ENCODE peak calls at places on chromosomes 6 and 20, in nine cellular contexts. I is ovary, J is HFF-Myc, Q is tibial nerve, C is GM13977, W is SK-N-SH, Y is type B pancreatic cell, S is Peyer's patch, Z is fibroblast of pulmonary artery. K is an unnamed sample.

GRCh38 chr6:43278524-43279078 is 19.5 kb upstream of the SLC22A7 start:
- DNase-seq in I (no peak), S (peak), W (no peak), Y (no peak), Q (no peak), J (no peak), Z (no peak), C (no peak), K (no peak)

GRCh38 chr6:21592953-21593352 is 598 bp upstream of the SOX4 start:
- DNase-seq in S (no peak), W (no peak), J (no peak), C (no peak), Q (no peak), I (no peak), Y (no peak), Z (no peak), K (no peak)

GRCh38 chr20:32235331-32236047 is 27.8 kb downstream of the POFUT1 start:
- DNase-seq in Z (no peak), S (peak), C (no peak), W (no peak), J (no peak), Y (no peak), Q (no peak), I (no peak), K (no peak)

GRCh38 chr6:168320661-168321060 is 1.1 kb upstream of the DACT2 start:
- DNase-seq in Y (no peak), W (no peak), S (no peak), C (no peak), Q (no peak), J (no peak), Z (peak), I (no peak), K (no peak)

GRCh38 chr6:64376394-64376793 is 740.8 kb downstream of the PHF3 start:
- DNase-seq in Y (no peak), C (no peak), J (no peak), W (no peak), S (no peak), Q (no peak), I (no peak), Z (no peak), K (no peak)

GRCh38 chr6:159969204-159969912 is 476 bp downstream of the IGF2R start:
- DNase-seq in Q (no peak), W (peak), I (peak), C (peak), Y (peak), J (no peak), S (peak), Z (peak), K (no peak)

GRCh38 chr6:35185302-35185681 is 28.5 kb upstream of the SCUBE3 start:
- DNase-seq in Z (peak), W (no peak), Y (no peak), Q (no peak), I (no peak), S (no peak), C (no peak), J (no peak), K (no peak)

GRCh38 chr20:18272451-18272850 is 15.9 kb upstream of the ZNF133 start:
- DNase-seq in S (peak), W (no peak), Y (no peak), J (peak), I (no peak), Q (peak), C (no peak), Z (peak), K (no peak)

GRCh38 chr20:37315293-37316110 is 26.0 kb downstream of the MANBAL start:
- DNase-seq in Y (no peak), W (peak), C (peak), S (peak), I (peak), Q (peak), Z (peak), J (no peak), K (no peak)

GRCh38 chr6:47064274-47064673 is 22.1 kb upstream of the ADGRF1 start:
- DNase-seq in W (no peak), Y (no peak), C (no peak), Z (no peak), Q (no peak), J (no peak), S (no peak), I (no peak), K (no peak)

GRCh38 chr20:10961651-10962288 is 288.0 kb upstream of the JAG1 start:
- DNase-seq in Z (peak), C (no peak), I (no peak), W (no peak), J (no peak), Y (no peak), Q (no peak), S (no peak), K (no peak)

GRCh38 chr6:14713008-14713452 is 532.8 kb upstream of the JARID2 start:
- DNase-seq in C (no peak), W (no peak), Y (no peak), Q (no peak), S (no peak), I (peak), Z (peak), J (no peak), K (no peak)

GRCh38 chr20:57480444-57481152 is 44.3 kb downstream of the CTCFL start:
- DNase-seq in J (no peak), Y (no peak), Z (no peak), I (no peak), Q (no peak), C (peak), W (no peak), S (peak), K (no peak)

GRCh38 chr6:44294832-44295791 is 18.0 kb downstream of the AARS2 start:
- DNase-seq in W (no peak), C (no peak), Q (no peak), Y (no peak), Z (no peak), S (no peak), J (no peak), I (no peak), K (no peak)

GRCh38 chr6:150991487-150991886 is 126.0 kb downstream of the MTHFD1L start:
- DNase-seq in Z (no peak), Y (no peak), J (no peak), C (no peak), Q (no peak), S (no peak), I (no peak), W (no peak), K (no peak)

GRCh38 chr6:55617272-55617671 is 38.3 kb upstream of the HMGCLL1 start:
- DNase-seq in J (peak), I (no peak), Y (no peak), W (peak), Z (peak), C (peak), S (no peak), Q (no peak), K (no peak)
- TF ChIP-seq CTCF in J (peak), I (no peak), Y (peak), W (peak), Z (peak), C (peak), S (no peak), Q (no peak), K (peak)

DNA sequence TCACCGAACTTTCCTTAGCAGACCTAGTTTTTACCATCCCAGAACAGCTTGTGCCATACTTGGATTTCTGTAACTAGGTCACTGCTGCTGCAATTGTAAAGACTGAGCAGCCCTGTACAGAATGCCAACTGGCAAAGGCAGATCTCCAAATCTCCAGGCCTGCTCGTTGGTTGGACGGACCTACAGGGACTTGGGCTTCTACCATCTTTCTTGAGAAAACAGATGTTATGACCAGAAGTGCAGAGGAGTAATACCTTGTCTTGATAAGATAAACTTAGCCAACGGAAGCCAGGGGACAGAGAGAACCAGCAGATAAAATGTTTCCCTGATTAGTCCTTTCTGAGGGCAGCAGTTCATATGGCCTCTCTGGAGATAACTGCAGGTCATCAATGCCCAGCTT is 304.1 kb downstream of the RFPL4B start:
- DNase-seq in J (no peak), Q (no peak), Z (no peak), S (no peak), I (no peak), Y (no peak), W (no peak), C (no peak), K (no peak)
- TF ChIP-seq CTCF in J (no peak), Q (no peak), Z (no peak), S (no peak), I (no peak), Y (no peak), W (no peak), C (no peak), K (no peak)

GRCh38 chr20:42204261-42204660 is 586.1 kb upstream of the CHD6 start:
- DNase-seq in J (no peak), I (no peak), Q (peak), W (peak), Z (no peak), Y (no peak), C (no peak), S (no peak), K (no peak)
- TF ChIP-seq CTCF in J (no peak), I (no peak), Q (no peak), W (no peak), Z (no peak), Y (peak), C (peak), S (no peak), K (peak)

DNA sequence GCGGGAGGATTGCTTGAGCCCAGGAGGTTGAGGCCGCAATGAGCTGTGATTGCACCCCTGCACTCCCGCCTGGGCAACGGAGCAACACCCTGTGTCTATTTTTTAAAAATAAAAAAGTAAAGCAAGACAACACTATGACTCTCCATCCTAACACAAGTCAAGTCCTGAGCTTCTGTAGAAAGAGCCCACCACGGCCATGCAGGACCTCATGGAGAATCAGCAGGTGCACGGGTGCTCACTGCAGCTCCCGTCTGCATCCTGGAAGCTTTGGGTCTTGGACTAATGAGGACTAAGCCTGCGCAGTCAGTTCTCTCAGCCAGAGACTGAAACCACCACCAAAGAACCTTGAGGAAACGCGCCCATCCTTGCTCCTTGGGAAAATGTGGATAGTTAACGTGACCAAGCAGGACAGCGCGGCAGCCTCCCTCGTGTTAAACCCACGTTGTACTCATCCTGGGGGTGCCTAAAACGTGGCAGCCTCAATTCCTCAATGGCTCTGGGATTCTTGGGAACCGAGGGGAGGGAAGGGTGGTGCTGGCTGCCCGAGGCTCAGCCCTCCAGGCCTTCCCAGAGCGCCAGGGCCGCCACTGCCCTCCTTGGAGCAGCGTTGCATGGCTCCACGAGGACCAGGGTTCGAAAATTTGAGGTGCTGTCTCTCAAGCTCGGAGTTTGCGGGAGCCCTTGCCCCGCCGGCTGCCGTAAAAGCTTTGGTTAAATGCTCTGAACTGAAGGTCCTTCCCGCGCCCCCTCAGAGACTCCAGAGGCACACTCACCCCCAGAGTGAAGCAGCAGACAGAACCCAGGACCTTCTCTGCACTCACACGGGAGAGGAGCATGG is 29.0 kb downstream of the DLL1 start:
- DNase-seq in Q (no peak), W (no peak), J (no peak), S (no peak), I (no peak), Y (no peak), Z (no peak), C (no peak), K (no peak)
- TF ChIP-seq CTCF in Q (no peak), W (no peak), J (no peak), S (no peak), I (no peak), Y (no peak), Z (no peak), C (no peak), K (no peak)

GRCh38 chr20:43514062-43514971 is 6.8 kb downstream of the L3MBTL1 start:
- DNase-seq in S (peak), C (peak), Z (peak), Q (peak), I (peak), Y (peak), W (peak), J (peak), K (no peak)
- TF ChIP-seq CTCF in S (no peak), C (peak), Z (peak), Q (peak), I (no peak), Y (peak), W (peak), J (peak), K (no peak)

GRCh38 chr20:19582782-19583181 is 175.3 kb upstream of the RIN2 start:
- DNase-seq in Y (no peak), C (no peak), W (no peak), J (no peak), S (no peak), I (no peak), Z (no peak), Q (no peak), K (no peak)

GRCh38 chr20:19577692-19578091 is 180.4 kb upstream of the RIN2 start:
- DNase-seq in Q (no peak), S (no peak), W (no peak), Y (no peak), J (no peak), Z (no peak), C (no peak), I (no peak), K (no peak)

GRCh38 chr20:19588731-19589130 is 169.3 kb upstream of the RIN2 start:
- DNase-seq in I (peak), Y (no peak), Q (peak), S (no peak), J (no peak), Z (no peak), C (no peak), W (no peak), K (no peak)

DNA sequence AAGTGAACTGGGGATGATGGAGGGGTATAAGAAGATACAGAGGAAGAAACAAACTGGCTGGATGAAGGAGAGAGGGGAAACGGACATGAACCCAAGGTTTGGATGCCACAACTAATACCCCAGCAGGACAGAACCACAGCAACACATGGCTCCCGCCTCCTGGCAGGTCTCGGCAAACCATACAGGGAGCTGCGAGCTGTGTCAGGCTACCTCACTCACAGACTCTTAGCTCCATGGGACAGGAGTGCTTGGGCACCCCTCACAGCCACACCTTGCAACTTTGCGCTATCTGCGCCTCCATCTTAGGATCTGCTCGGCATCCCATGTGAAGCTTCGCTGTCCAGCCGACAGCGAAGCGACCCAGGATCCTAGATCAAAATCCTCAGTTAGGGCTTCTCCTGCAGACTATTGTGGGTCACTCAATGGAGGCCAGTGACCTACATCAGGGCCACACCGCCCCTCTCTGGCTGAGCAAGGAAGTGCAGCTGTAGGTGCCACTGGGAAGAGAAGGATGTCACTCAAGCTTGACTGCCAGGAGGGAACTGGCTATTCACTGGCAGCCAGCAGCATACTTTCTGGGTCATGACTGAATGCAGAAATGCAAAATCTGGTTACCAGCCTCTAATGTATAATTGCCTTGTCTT is 174.4 kb upstream of the RIN2 start:
- DNase-seq in J (no peak), I (peak), Y (peak), C (peak), Z (peak), W (peak), S (peak), Q (peak), K (no peak)
- TF ChIP-seq CTCF in J (peak), I (peak), Y (peak), C (peak), Z (peak), W (peak), S (no peak), Q (peak), K (peak)

DNA sequence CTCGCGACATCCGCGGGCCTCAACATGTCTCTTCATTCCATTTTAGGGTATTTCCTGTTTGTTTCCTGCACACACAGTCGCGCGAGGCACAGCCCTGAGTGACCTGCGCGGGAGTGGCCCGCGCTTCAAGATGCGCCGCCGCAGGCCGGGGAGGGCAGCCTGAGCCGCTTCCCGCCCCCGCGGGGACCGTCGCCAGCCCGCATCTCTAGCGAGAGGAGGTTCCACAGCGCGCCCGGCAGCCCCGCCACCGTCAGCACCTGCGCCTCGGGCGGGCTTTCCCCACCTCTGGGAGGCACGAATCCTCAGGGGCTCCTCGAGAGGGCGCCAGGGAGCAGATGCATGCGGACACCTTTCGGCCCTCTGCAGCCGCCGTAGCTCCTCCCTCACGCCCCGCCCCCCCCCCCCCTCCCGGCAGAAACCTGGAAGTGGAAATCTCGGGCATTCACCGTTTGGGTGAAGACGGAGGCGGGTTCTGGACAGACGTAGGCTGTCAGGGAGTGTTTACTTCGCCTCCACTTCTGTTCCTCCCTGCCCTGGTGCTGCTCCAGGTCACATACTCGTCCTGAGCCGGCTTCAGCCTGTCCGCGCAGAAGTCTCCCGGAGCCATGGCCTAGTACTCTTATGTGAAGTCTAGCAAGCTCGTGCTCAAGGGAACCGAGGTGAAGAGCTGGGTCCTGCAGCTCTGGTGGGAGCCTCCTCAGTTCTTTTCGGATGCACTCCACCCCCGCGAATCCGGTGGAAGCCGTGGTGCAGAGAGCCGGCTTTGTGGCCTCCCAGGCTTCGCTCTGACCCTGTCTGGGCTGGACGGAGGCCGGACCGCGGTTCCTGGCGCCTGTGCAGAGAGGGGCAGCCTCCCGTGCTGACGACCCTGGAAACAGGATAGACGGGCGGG is 880.5 kb upstream of the DEFB115 start:
- DNase-seq in S (peak), I (peak), J (peak), W (peak), Q (peak), C (no peak), Y (peak), Z (peak), K (peak)
- TF ChIP-seq CTCF in S (peak), I (no peak), J (peak), W (peak), Q (no peak), C (no peak), Y (no peak), Z (peak), K (no peak)

DNA sequence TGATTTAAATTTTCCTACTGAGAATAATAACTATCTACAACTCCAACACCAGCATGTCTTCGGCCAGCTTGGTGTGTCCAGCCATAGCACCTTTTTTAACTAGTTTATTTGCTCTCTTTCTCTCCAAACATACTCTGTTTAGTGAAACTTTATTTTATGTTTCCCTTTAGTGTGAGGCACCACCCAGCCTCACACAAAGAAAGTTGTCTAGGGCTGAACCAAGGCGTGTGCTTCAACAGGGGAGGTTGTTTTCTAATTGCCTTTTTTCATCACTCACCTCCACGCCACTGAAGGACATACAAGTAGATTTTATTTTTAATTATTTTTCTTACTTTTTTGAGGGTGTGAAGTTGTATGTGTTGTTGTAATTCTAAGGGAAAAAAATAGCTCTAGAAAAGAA is 125.6 kb upstream of the MARCKS start:
- DNase-seq in Y (no peak), S (no peak), Z (no peak), C (no peak), Q (no peak), W (no peak), J (no peak), I (no peak), K (no peak)
- TF ChIP-seq CTCF in Y (no peak), S (no peak), Z (no peak), C (no peak), Q (no peak), W (no peak), J (no peak), I (no peak), K (no peak)

DNA sequence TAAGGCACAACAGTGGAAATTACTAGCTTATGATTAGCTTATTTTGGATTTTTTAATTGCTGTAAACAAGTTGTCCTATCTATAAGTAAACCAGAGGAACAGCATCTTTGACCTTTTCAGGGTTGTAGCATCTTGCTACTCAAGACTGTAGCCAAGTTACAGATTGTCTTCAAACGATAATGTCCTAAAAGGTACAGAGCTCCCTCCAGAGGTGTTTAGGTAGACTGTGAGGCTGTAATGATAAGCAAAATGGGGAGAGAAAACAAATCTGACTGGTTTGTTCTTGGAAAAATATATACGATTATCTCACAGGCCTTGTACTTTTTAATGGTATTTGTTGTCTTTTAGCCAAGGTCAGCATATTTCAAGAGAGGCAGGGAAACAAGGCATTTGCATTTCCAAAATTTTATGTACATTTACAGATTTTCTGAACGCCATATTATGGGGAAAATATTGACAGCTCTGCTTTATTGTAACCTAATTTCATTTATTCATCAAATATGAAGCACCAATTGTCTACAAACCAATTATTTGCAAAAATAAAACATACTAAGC is 273.4 kb downstream of the MEI4 start:
- DNase-seq in W (no peak), Z (no peak), Q (no peak), C (no peak), I (no peak), Y (no peak), S (no peak), J (no peak), K (no peak)
- TF ChIP-seq CTCF in W (peak), Z (no peak), Q (no peak), C (peak), I (no peak), Y (peak), S (no peak), J (no peak), K (peak)